ENCODE peak calls at places on chromosomes 5 and 9, in five cellular contexts. One of them, this sample, is unnamed.

GRCh38 chr5:5271606-5272321 is 131.6 kb downstream of the ADAMTS16 start:
- DNase-seq in brain microvascular endothelial cell: peak
- DNase-seq in neural progenitor cell: peak
- DNase-seq in right atrium auricular region: no peak
- DNase-seq in fibroblast of lung: peak
- DNase-seq in this sample: peak

GRCh38 chr5:42666821-42667325 is 89.7 kb upstream of the CCDC152 start:
- DNase-seq in brain microvascular endothelial cell: no peak
- DNase-seq in neural progenitor cell: peak
- DNase-seq in right atrium auricular region: no peak
- DNase-seq in fibroblast of lung: no peak
- DNase-seq in this sample: no peak

GRCh38 chr5:80755634-80756033 is 100.9 kb upstream of the DHFR start:
- DNase-seq in brain microvascular endothelial cell: no peak
- DNase-seq in neural progenitor cell: peak
- DNase-seq in right atrium auricular region: no peak
- DNase-seq in fibroblast of lung: peak
- DNase-seq in this sample: no peak

GRCh38 chr5:139708877-139709586 is 60.9 kb downstream of the CXXC5 start:
- DNase-seq in brain microvascular endothelial cell: peak
- DNase-seq in neural progenitor cell: peak
- DNase-seq in right atrium auricular region: no peak
- DNase-seq in fibroblast of lung: peak
- DNase-seq in this sample: peak

GRCh38 chr9:82209797-82210470 is 221.4 kb downstream of the SPATA31D1 start:
- DNase-seq in brain microvascular endothelial cell: no peak
- DNase-seq in neural progenitor cell: no peak
- DNase-seq in right atrium auricular region: no peak
- DNase-seq in fibroblast of lung: no peak
- DNase-seq in this sample: no peak

GRCh38 chr9:108374606-108375005 is 481.2 kb downstream of the ACTL7B start:
- DNase-seq in brain microvascular endothelial cell: no peak
- DNase-seq in neural progenitor cell: no peak
- DNase-seq in right atrium auricular region: no peak
- DNase-seq in fibroblast of lung: no peak
- DNase-seq in this sample: no peak

GRCh38 chr5:18736051-18736398 is 1101.8 kb downstream of the TAF11L14 start:
- DNase-seq in brain microvascular endothelial cell: no peak
- DNase-seq in neural progenitor cell: no peak
- DNase-seq in right atrium auricular region: no peak
- DNase-seq in fibroblast of lung: no peak
- DNase-seq in this sample: peak

GRCh38 chr9:133369923-133370322 is 5.9 kb downstream of the SURF4 start:
- DNase-seq in brain microvascular endothelial cell: no peak
- DNase-seq in neural progenitor cell: no peak
- DNase-seq in right atrium auricular region: no peak
- DNase-seq in fibroblast of lung: no peak
- DNase-seq in this sample: no peak

GRCh38 chr9:20125721-20126120 is 336.9 kb upstream of the SLC24A2 start:
- DNase-seq in brain microvascular endothelial cell: no peak
- DNase-seq in neural progenitor cell: no peak
- DNase-seq in right atrium auricular region: no peak
- DNase-seq in fibroblast of lung: no peak
- DNase-seq in this sample: no peak

GRCh38 chr9:16121593-16121992 is 568.8 kb downstream of the CCDC171 start:
- DNase-seq in brain microvascular endothelial cell: peak
- DNase-seq in neural progenitor cell: no peak
- DNase-seq in right atrium auricular region: no peak
- DNase-seq in fibroblast of lung: peak
- DNase-seq in this sample: peak

GRCh38 chr5:96699186-96699820 is 37.1 kb downstream of the CAST start:
- DNase-seq in brain microvascular endothelial cell: no peak
- DNase-seq in neural progenitor cell: peak
- DNase-seq in right atrium auricular region: no peak
- DNase-seq in fibroblast of lung: peak
- DNase-seq in this sample: peak

GRCh38 chr9:131395745-131396479 is 2.0 kb downstream of the PRRC2B start:
- DNase-seq in brain microvascular endothelial cell: no peak
- DNase-seq in neural progenitor cell: no peak
- DNase-seq in right atrium auricular region: no peak
- DNase-seq in fibroblast of lung: no peak
- DNase-seq in this sample: no peak

GRCh38 chr5:96007051-96007450 is 45.4 kb upstream of the ELL2 start:
- DNase-seq in brain microvascular endothelial cell: no peak
- DNase-seq in neural progenitor cell: no peak
- DNase-seq in right atrium auricular region: no peak
- DNase-seq in fibroblast of lung: no peak
- DNase-seq in this sample: no peak

GRCh38 chr5:92518318-92518913 is 1062.6 kb downstream of the NR2F1-AS1 start:
- DNase-seq in brain microvascular endothelial cell: peak
- DNase-seq in neural progenitor cell: peak
- DNase-seq in right atrium auricular region: no peak
- DNase-seq in fibroblast of lung: peak
- DNase-seq in this sample: peak

GRCh38 chr5:89930591-89931383 is 478.8 kb downstream of the CETN3 start:
- DNase-seq in brain microvascular endothelial cell: peak
- DNase-seq in neural progenitor cell: no peak
- DNase-seq in right atrium auricular region: no peak
- DNase-seq in fibroblast of lung: peak
- DNase-seq in this sample: peak

GRCh38 chr5:178116406-178116885 is 3.1 kb downstream of the N4BP3 start:
- DNase-seq in brain microvascular endothelial cell: no peak
- DNase-seq in neural progenitor cell: no peak
- DNase-seq in right atrium auricular region: no peak
- DNase-seq in fibroblast of lung: no peak
- DNase-seq in this sample: no peak

GRCh38 chr5:131193106-131193505 is 22.4 kb downstream of the LYRM7 start:
- DNase-seq in brain microvascular endothelial cell: peak
- DNase-seq in neural progenitor cell: no peak
- DNase-seq in right atrium auricular region: no peak
- DNase-seq in fibroblast of lung: peak
- DNase-seq in this sample: no peak

GRCh38 chr5:94691947-94692346 is 73.5 kb downstream of the SLF1 start:
- DNase-seq in brain microvascular endothelial cell: peak
- DNase-seq in neural progenitor cell: peak
- DNase-seq in right atrium auricular region: no peak
- DNase-seq in fibroblast of lung: peak
- DNase-seq in this sample: peak

GRCh38 chr9:129580211-129580915 is 40.5 kb downstream of the C9orf50 start:
- DNase-seq in brain microvascular endothelial cell: no peak
- DNase-seq in neural progenitor cell: no peak
- DNase-seq in right atrium auricular region: no peak
- DNase-seq in fibroblast of lung: no peak
- DNase-seq in this sample: no peak

GRCh38 chr9:94934816-94935328 is 208.4 kb downstream of the AOPEP start:
- DNase-seq in brain microvascular endothelial cell: no peak
- DNase-seq in neural progenitor cell: no peak
- DNase-seq in right atrium auricular region: no peak
- DNase-seq in fibroblast of lung: no peak
- DNase-seq in this sample: no peak

GRCh38 chr5:41093803-41094202 is 22.7 kb upstream of the MROH2B start:
- DNase-seq in brain microvascular endothelial cell: no peak
- DNase-seq in neural progenitor cell: no peak
- DNase-seq in right atrium auricular region: no peak
- DNase-seq in fibroblast of lung: peak
- DNase-seq in this sample: no peak

GRCh38 chr5:117376748-117377147 is 802.1 kb upstream of the SEMA6A start:
- DNase-seq in brain microvascular endothelial cell: no peak
- DNase-seq in neural progenitor cell: no peak
- DNase-seq in right atrium auricular region: no peak
- DNase-seq in fibroblast of lung: no peak
- DNase-seq in this sample: no peak

GRCh38 chr9:127556871-127557270 is 55.2 kb upstream of the STXBP1 start:
- DNase-seq in brain microvascular endothelial cell: no peak
- DNase-seq in neural progenitor cell: no peak
- DNase-seq in right atrium auricular region: no peak
- DNase-seq in fibroblast of lung: no peak
- DNase-seq in this sample: no peak

GRCh38 chr5:102483736-102484135 is 15.1 kb downstream of the SLCO6A1 start:
- DNase-seq in brain microvascular endothelial cell: no peak
- DNase-seq in neural progenitor cell: no peak
- DNase-seq in right atrium auricular region: no peak
- DNase-seq in fibroblast of lung: peak
- DNase-seq in this sample: no peak

GRCh38 chr5:1204693-1205242 is 3.4 kb downstream of the SLC6A19 start:
- DNase-seq in brain microvascular endothelial cell: peak
- DNase-seq in neural progenitor cell: peak
- DNase-seq in right atrium auricular region: no peak
- DNase-seq in fibroblast of lung: peak
- DNase-seq in this sample: peak

GRCh38 chr9:20823051-20823450 is 139.0 kb downstream of the FOCAD start:
- DNase-seq in brain microvascular endothelial cell: no peak
- DNase-seq in neural progenitor cell: no peak
- DNase-seq in right atrium auricular region: no peak
- DNase-seq in fibroblast of lung: peak
- DNase-seq in this sample: no peak

GRCh38 chr5:155460501-155460931 is 447.0 kb downstream of the KIF4B start:
- DNase-seq in brain microvascular endothelial cell: no peak
- DNase-seq in neural progenitor cell: no peak
- DNase-seq in right atrium auricular region: no peak
- DNase-seq in fibroblast of lung: no peak
- DNase-seq in this sample: no peak

GRCh38 chr5:152378730-152379129 is 26.3 kb downstream of the NMUR2 start:
- DNase-seq in brain microvascular endothelial cell: no peak
- DNase-seq in neural progenitor cell: no peak
- DNase-seq in right atrium auricular region: no peak
- DNase-seq in fibroblast of lung: peak
- DNase-seq in this sample: no peak

GRCh38 chr5:159089675-159090074 is 10.0 kb downstream of the EBF1 start:
- DNase-seq in brain microvascular endothelial cell: no peak
- DNase-seq in neural progenitor cell: no peak
- DNase-seq in right atrium auricular region: no peak
- DNase-seq in fibroblast of lung: no peak
- DNase-seq in this sample: no peak
- TF ChIP-seq CTCF in brain microvascular endothelial cell: no peak
- TF ChIP-seq CTCF in neural progenitor cell: no peak
- TF ChIP-seq CTCF in right atrium auricular region: no peak
- TF ChIP-seq CTCF in fibroblast of lung: no peak
- TF ChIP-seq CTCF in this sample: no peak

GRCh38 chr9:34958411-34958982 is 412 bp downstream of the PHF24 start:
- DNase-seq in brain microvascular endothelial cell: no peak
- DNase-seq in neural progenitor cell: no peak
- DNase-seq in right atrium auricular region: no peak
- DNase-seq in fibroblast of lung: no peak
- DNase-seq in this sample: no peak
- H3K4me3 ChIP-seq in brain microvascular endothelial cell: peak
- H3K4me3 ChIP-seq in neural progenitor cell: peak
- H3K4me3 ChIP-seq in right atrium auricular region: peak
- H3K4me3 ChIP-seq in fibroblast of lung: no peak
- H3K4me3 ChIP-seq in this sample: peak

DNA sequence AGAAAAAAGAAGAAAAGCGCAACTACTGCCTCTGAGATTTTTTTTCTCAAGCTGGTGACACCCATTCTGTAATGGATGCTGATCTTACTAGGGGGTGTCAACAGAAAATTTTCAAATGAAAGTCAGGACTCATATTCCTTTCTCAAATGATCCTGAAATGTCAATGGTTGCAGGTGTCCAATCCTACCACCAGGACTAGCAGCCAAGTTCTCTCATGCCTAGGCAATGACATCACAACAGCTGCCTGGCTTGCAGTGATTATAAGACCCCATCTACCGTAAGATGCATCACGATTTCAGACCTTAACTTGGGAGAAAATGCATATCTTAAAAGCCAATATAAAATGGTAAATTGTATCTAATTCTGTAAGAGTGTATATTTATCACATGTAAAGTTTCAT is 104.6 kb downstream of the DENND1A start:
- DNase-seq in brain microvascular endothelial cell: peak
- DNase-seq in neural progenitor cell: peak
- DNase-seq in right atrium auricular region: no peak
- DNase-seq in fibroblast of lung: peak
- DNase-seq in this sample: peak
- TF ChIP-seq CTCF in brain microvascular endothelial cell: peak
- TF ChIP-seq CTCF in neural progenitor cell: peak
- TF ChIP-seq CTCF in right atrium auricular region: no peak
- TF ChIP-seq CTCF in fibroblast of lung: no peak
- TF ChIP-seq CTCF in this sample: peak

GRCh38 chr9:14306188-14306587 is 7.8 kb downstream of the NFIB start:
- DNase-seq in brain microvascular endothelial cell: no peak
- DNase-seq in neural progenitor cell: no peak
- DNase-seq in right atrium auricular region: no peak
- DNase-seq in fibroblast of lung: no peak
- DNase-seq in this sample: no peak

GRCh38 chr9:14303526-14303925 is 10.4 kb downstream of the NFIB start:
- DNase-seq in brain microvascular endothelial cell: no peak
- DNase-seq in neural progenitor cell: no peak
- DNase-seq in right atrium auricular region: no peak
- DNase-seq in fibroblast of lung: no peak
- DNase-seq in this sample: no peak

GRCh38 chr9:14303110-14303509 is 10.8 kb downstream of the NFIB start:
- DNase-seq in brain microvascular endothelial cell: no peak
- DNase-seq in neural progenitor cell: no peak
- DNase-seq in right atrium auricular region: no peak
- DNase-seq in fibroblast of lung: no peak
- DNase-seq in this sample: no peak

GRCh38 chr9:14302405-14302804 is 11.5 kb downstream of the NFIB start:
- DNase-seq in brain microvascular endothelial cell: no peak
- DNase-seq in neural progenitor cell: peak
- DNase-seq in right atrium auricular region: no peak
- DNase-seq in fibroblast of lung: peak
- DNase-seq in this sample: no peak

DNA sequence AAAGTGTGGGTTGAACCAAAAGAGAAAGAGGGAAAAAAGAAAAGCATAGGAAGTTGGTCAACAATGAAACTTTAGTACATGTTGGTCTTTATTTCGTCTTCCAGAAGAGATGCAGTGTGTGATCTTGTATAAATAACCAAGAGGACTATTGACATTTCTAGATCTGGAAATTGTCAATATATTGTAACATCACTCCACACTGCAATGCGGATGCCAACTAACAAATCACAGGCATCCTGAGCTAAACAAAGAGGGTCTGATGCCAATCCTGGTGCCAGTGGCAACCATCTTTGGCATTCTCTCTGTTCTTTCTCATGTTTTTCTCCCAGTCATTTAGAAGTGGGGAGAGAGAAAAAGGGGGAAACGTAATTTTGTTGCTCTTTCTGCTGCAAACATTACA is 9.7 kb downstream of the NFIB start:
- DNase-seq in brain microvascular endothelial cell: no peak
- DNase-seq in neural progenitor cell: no peak
- DNase-seq in right atrium auricular region: no peak
- DNase-seq in fibroblast of lung: no peak
- DNase-seq in this sample: no peak
- H3K4me3 ChIP-seq in brain microvascular endothelial cell: no peak
- H3K4me3 ChIP-seq in neural progenitor cell: no peak
- H3K4me3 ChIP-seq in right atrium auricular region: no peak
- H3K4me3 ChIP-seq in fibroblast of lung: no peak
- H3K4me3 ChIP-seq in this sample: no peak

GRCh38 chr9:137318976-137319375 is 16.9 kb upstream of the NRARP start:
- DNase-seq in brain microvascular endothelial cell: peak
- DNase-seq in neural progenitor cell: peak
- DNase-seq in right atrium auricular region: no peak
- DNase-seq in fibroblast of lung: peak
- DNase-seq in this sample: peak
- TF ChIP-seq CTCF in brain microvascular endothelial cell: peak
- TF ChIP-seq CTCF in neural progenitor cell: peak
- TF ChIP-seq CTCF in right atrium auricular region: peak
- TF ChIP-seq CTCF in fibroblast of lung: peak
- TF ChIP-seq CTCF in this sample: peak